ENCODE peak calls at places on chromosome 12, in six cellular contexts. J is H1, G is transverse colon, V is spleen, T is HCT116, R is SJSA1. O is an unnamed sample. For H3K4me1, the result is how much of the 10 kb centered on the place peaks cover.

GRCh38 chr12:22410497-22410896 is 76.0 kb upstream of the ST8SIA1 start:
- DNase-seq in R (no peak), J (no peak), T (peak), G (no peak), V (no peak), O (no peak)

GRCh38 chr12:70849265-70849960 is 71.1 kb downstream of the PTPRR start:
- DNase-seq in G (no peak), T (peak), R (no peak), V (no peak), J (no peak), O (no peak)

GRCh38 chr12:5428332-5429221 is 3.3 kb upstream of the NTF3 start:
- DNase-seq in T (no peak), R (no peak), G (no peak), V (no peak), J (peak), O (no peak)

GRCh38 chr12:27821259-27821973 is 41.4 kb upstream of the MANSC4 start:
- DNase-seq in J (no peak), G (peak), T (peak), V (no peak), R (peak), O (peak)

GRCh38 chr12:52564582-52564981 is 9.1 kb downstream of the KRT74 start:
- DNase-seq in G (no peak), R (no peak), T (no peak), J (no peak), V (no peak), O (no peak)

GRCh38 chr12:77392467-77392866 is 327.1 kb upstream of the E2F7 start:
- DNase-seq in V (no peak), R (no peak), G (no peak), T (no peak), J (no peak), O (no peak)

GRCh38 chr12:68497702-68498101 is 113.0 kb upstream of the RAP1B start:
- DNase-seq in R (no peak), J (no peak), G (no peak), T (peak), V (no peak), O (no peak)

GRCh38 chr12:104419717-104420116 is 37.0 kb upstream of the CHST11 start:
- DNase-seq in R (no peak), G (no peak), V (no peak), J (no peak), T (no peak), O (no peak)

GRCh38 chr12:95623554-95624170 is 72.4 kb upstream of the USP44 start:
- DNase-seq in V (peak), J (peak), T (peak), G (peak), R (peak), O (no peak)

GRCh38 chr12:11648514-11649412 is 711 bp upstream of the ETV6 start:
- DNase-seq in V (peak), J (peak), R (peak), T (peak), G (peak), O (peak)

GRCh38 chr12:44875954-44876553 is at the start of gene NELL2:
- DNase-seq in G (peak), V (peak), R (peak), J (peak), T (no peak), O (peak)

GRCh38 chr12:65155784-65156183 is 13.6 kb upstream of the LEMD3 start:
- DNase-seq in T (no peak), R (no peak), J (no peak), V (no peak), G (no peak), O (no peak)

GRCh38 chr12:23945249-23945648 is 4.2 kb downstream of the SOX5 start:
- DNase-seq in R (no peak), J (no peak), T (no peak), G (no peak), V (no peak), O (no peak)

GRCh38 chr12:6133642-6134041 is 9.2 kb upstream of the VWF start:
- DNase-seq in G (no peak), T (no peak), V (no peak), J (no peak), R (no peak), O (no peak)

GRCh38 chr12:18502422-18502821 is 235.4 kb downstream of the PLCZ1 start:
- DNase-seq in G (no peak), V (no peak), R (no peak), T (no peak), J (no peak), O (no peak)

GRCh38 chr12:89856431-89856830 is 147.8 kb upstream of the ATP2B1 start:
- DNase-seq in J (no peak), T (no peak), R (no peak), G (no peak), V (no peak), O (no peak)

GRCh38 chr12:90239740-90240260 is 531.2 kb upstream of the ATP2B1 start:
- DNase-seq in T (no peak), R (peak), J (no peak), G (no peak), V (no peak), O (no peak)

GRCh38 chr12:59357811-59358210 is 238.0 kb upstream of the SLC16A7 start:
- DNase-seq in G (no peak), J (no peak), T (no peak), V (no peak), R (no peak), O (no peak)

GRCh38 chr12:2794261-2794735 is 472 bp upstream of the FKBP4 start:
- DNase-seq in V (peak), T (no peak), J (peak), R (no peak), G (peak), O (peak)

GRCh38 chr12:75705749-75706719 is 194.6 kb upstream of the KRR1 start:
- DNase-seq in R (peak), J (no peak), T (peak), G (no peak), V (no peak), O (no peak)

GRCh38 chr12:7512528-7512927 is 9.0 kb upstream of the CD163 start:
- DNase-seq in J (no peak), R (peak), T (peak), V (peak), G (no peak), O (no peak)

GRCh38 chr12:64665506-64665905 is 55.2 kb downstream of the RASSF3 start:
- DNase-seq in V (no peak), J (peak), G (peak), R (no peak), T (no peak), O (no peak)

GRCh38 chr12:74903522-74903921 is 306.1 kb downstream of the KCNC2 start:
- DNase-seq in R (no peak), J (peak), T (peak), V (no peak), G (no peak), O (no peak)

GRCh38 chr12:16583991-16584745 is 21.8 kb downstream of the LMO3 start:
- DNase-seq in G (no peak), T (no peak), J (no peak), V (no peak), R (no peak), O (no peak)

GRCh38 chr12:65891987-65892481 is 67.8 kb downstream of the HMGA2 start:
- DNase-seq in G (peak), T (peak), R (peak), J (no peak), V (no peak), O (no peak)

GRCh38 chr12:12327802-12328201 is 22.2 kb downstream of the MANSC1 start:
- DNase-seq in T (peak), R (no peak), V (no peak), J (no peak), G (no peak), O (no peak)

GRCh38 chr12:14892726-14893442 is 7.2 kb upstream of the MGP start:
- DNase-seq in V (no peak), R (no peak), T (no peak), G (peak), J (no peak), O (no peak)

GRCh38 chr12:132480620-132481132 is 9.3 kb upstream of the FBRSL1 start:
- DNase-seq in V (no peak), R (no peak), J (no peak), T (no peak), G (no peak), O (no peak)

GRCh38 chr12:66025477-66025876 is 105.1 kb downstream of the LLPH start:
- DNase-seq in V (no peak), G (no peak), T (peak), R (no peak), J (no peak), O (no peak)

GRCh38 chr12:90897316-90897715 is 57.7 kb downstream of the CCER1 start:
- DNase-seq in V (no peak), R (no peak), G (no peak), T (no peak), J (no peak), O (no peak)

GRCh38 chr12:62693291-62694040 is 226.8 kb downstream of the MON2 start:
- DNase-seq in J (no peak), G (no peak), R (no peak), V (no peak), T (no peak), O (no peak)

GRCh38 chr12:24898606-24899005 is 50.3 kb downstream of the BCAT1 start:
- DNase-seq in V (no peak), T (no peak), R (no peak), G (no peak), J (no peak), O (no peak)

GRCh38 chr12:64404470-64405446 is 566 bp downstream of the XPOT start:
- DNase-seq in R (peak), V (no peak), T (no peak), J (peak), G (peak), O (peak)

GRCh38 chr12:110498984-110499706 is 2.8 kb downstream of the VPS29 start:
- DNase-seq in V (no peak), R (no peak), G (no peak), T (no peak), J (no peak), O (no peak)

GRCh38 chr12:126397071-126397571 is 1331.9 kb downstream of the AACS start:
- DNase-seq in R (no peak), T (no peak), V (no peak), G (no peak), J (no peak), O (no peak)

GRCh38 chr12:12926571-12927071 is 25.3 kb downstream of the GPRC5D start:
- DNase-seq in R (peak), V (no peak), G (no peak), J (no peak), T (no peak), O (no peak)

DNA sequence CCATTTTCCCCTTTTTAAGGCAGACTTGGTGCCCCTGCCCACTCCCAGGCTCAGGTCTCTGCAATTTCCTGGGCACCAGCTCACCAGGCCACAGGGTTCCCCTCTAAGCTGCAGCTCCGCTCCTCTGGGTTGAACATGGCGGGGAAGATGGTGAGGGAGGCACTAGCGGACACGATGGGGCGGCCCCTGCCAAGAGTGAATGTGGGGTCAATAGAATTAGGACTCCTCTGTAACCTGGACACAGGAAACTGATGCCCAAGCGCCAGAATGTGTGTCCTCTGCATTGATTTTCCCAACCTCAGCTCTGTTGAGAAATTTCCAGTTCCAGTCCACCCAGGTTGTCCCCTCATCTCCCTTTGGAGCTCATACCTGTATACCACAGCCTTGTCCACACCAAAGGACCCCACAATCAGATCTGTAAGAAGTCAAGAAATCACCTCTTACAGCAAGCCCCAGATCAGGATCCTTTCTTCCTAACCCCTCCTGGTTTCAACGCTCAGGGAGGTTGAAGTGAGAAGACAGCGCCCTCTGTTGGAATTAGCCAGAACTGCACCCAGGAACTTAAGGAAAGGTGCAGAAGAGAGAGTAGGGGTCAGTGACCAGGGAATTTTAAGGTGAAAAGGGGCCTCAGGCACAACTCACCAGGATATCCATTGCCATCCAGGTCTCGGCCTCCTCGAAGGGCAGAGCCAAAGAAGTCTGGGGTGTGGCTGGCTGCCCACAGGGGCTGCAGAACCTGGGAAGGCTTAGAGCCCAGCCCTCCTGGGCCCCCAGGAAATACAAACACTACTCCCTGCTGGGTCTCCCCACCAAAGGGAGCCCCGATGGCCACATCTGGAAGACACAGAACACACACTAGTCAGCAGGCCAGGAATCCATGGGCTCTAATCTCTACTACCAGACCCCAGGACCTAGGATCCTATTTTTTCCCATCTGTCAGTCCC is 14.7 kb downstream of the ITGA5 start:
- DNase-seq in J (peak), R (peak), T (peak), G (peak), V (no peak), O (no peak)
- H3K4me1 ChIP-seq in J (under half), R (under half), T (under half), G (under half), V (under half), O (under half)

GRCh38 chr12:93185369-93185741 is 192.4 kb upstream of the NUDT4 start:
- DNase-seq in G (no peak), R (no peak), J (no peak), V (no peak), T (no peak), O (no peak)
- H3K27ac ChIP-seq in G (peak), R (no peak), J (no peak), V (no peak), T (no peak), O (no peak)

DNA sequence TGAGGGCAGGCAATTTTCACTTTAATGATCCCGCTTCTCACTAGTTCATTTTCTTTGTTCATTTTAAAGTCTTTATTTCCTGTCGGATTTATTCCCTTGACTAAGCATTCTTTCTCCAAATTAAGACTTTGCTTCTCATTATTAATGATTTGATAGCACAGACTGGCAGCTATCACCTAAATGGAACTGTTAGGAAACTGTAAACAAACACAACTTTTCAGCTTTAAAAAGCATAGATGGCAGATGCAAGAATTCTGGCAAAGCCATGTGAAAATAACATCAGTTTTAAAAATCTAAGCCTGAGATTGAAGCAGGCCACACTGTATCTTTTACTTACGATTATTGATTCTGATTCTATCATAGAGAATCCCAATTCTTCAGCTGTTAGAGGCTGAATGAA is 111.4 kb downstream of the GARIN6 start:
- DNase-seq in T (no peak), R (no peak), J (no peak), V (no peak), G (no peak), O (no peak)
- H3K4me3 ChIP-seq in T (no peak), R (no peak), J (no peak), V (no peak), G (no peak), O (no peak)

GRCh38 chr12:108310489-108310888 is 28.6 kb downstream of the CMKLR1 start:
- DNase-seq in V (no peak), R (no peak), G (no peak), J (no peak), T (no peak), O (no peak)

GRCh38 chr12:108311605-108312004 is 27.5 kb downstream of the CMKLR1 start:
- DNase-seq in T (no peak), G (no peak), V (no peak), R (no peak), J (no peak), O (no peak)

GRCh38 chr12:108308432-108308831 is 30.7 kb downstream of the CMKLR1 start:
- DNase-seq in G (no peak), T (no peak), V (no peak), R (no peak), J (no peak), O (no peak)

GRCh38 chr12:108312073-108312884 is 26.8 kb downstream of the CMKLR1 start:
- DNase-seq in T (no peak), V (no peak), G (no peak), R (no peak), J (no peak), O (no peak)

DNA sequence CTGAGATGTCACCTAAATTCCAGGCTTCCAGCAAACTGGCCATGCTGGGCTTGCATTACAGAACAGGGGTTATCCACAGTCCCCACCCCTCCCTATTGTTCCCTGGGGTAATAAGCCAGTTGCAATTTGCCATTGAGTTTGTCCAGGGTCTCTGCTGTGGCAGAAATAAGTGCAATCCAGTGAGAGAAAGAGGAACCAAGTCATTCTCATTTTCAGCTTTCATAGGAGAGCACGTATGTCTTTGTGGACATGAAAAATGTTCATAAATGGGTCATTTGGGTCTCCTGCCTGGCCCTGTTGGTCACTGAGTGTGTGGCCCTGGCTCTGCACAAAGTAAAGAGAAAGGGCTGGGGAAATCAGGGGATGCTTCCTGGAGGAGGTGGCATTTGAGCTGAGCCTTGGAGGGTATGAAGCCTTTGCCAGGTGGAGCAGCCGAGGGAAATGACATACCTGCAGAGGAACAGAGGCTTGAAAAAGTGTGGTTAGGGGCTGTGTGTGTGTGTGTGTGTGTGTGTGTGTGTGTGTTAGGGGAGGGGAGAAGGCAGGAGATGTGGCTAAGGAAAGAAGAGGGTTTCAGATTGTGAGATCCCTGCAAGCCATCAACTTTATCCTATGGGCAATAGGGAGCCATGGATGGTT is 29.3 kb downstream of the CMKLR1 start:
- DNase-seq in R (no peak), J (no peak), G (no peak), T (no peak), V (no peak), O (no peak)
- H3K4me1 ChIP-seq in R (under half), J (under half), G (under half), T (under half), V (under half), O (under half)

GRCh38 chr12:47391566-47391965 is 311.8 kb upstream of the AMIGO2 start:
- DNase-seq in R (no peak), J (no peak), G (peak), T (no peak), V (peak), O (peak)

GRCh38 chr12:47397664-47398281 is 308.1 kb downstream of the RPAP3 start:
- DNase-seq in R (peak), T (peak), G (no peak), J (no peak), V (no peak), O (no peak)

GRCh38 chr12:47396902-47397663 is 308.7 kb downstream of the RPAP3 start:
- DNase-seq in T (no peak), J (no peak), V (no peak), G (no peak), R (no peak), O (peak)

GRCh38 chr12:47394070-47394469 is 311.8 kb downstream of the RPAP3 start:
- DNase-seq in V (no peak), G (no peak), R (no peak), T (no peak), J (no peak), O (no peak)

DNA sequence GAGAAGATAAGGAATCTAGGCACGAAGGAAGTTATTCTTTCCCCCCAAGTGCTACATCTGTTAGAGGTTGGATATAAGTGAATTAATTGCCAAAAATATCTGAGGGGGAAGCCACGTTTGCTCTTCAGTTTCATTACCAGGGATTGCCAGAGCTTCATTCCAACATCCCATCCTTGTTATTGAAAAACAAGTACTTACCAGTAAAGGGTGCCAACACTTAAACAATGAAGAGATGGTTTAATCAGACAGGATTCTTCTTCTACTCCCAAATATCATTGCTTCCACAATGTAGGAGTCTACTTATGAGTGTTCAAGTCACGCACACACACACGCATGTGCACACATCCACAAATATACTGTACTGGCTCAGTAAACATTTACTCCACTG is 312.4 kb downstream of the RPAP3 start:
- DNase-seq in J (no peak), R (no peak), V (no peak), G (no peak), T (no peak), O (no peak)
- H3K27ac ChIP-seq in J (no peak), R (no peak), V (no peak), G (peak), T (no peak), O (no peak)

DNA sequence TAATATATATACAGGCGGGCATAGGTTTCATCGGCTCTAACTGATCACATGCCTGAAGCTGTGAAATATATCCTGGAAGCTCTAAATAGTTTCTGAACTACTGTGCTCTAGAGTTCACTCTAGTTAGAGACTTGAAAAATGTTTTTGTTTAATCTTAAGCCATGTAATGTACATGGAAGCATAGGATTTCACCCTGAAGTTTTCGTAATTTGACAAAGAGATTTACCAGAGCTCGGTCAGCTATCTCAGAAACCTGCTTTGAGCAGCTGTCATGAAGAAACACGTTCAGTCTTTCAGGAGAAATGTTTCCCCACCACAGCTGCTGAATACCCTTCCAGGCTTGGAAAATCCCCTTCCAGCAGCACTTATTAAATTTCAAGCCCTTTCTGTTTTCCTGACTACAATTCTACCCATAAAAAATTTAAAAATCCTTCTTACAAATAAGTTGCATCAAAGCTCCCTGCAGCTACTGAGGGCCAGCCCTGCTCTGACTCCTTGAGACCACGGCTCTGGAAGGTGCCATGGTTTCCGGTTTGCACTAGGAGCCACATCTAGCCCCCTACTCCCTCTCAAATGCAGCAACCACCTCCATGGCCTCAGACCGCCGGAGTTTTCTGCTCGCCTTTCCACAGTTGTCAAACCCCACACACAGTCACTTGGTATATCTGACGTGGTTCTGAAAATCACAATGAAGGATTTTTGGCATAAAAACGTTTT is 29.9 kb downstream of the P2RX4 start:
- DNase-seq in V (no peak), T (no peak), J (no peak), R (no peak), G (no peak), O (no peak)
- H3K4me3 ChIP-seq in V (peak), T (no peak), J (no peak), R (no peak), G (no peak), O (peak)